ENCODE peak calls at places on chromosomes 4 and X, in nine cellular contexts. J is AG20443; I is non-pigmented ciliary epithelial cell; Z is activated CD4-positive, alpha-beta T cell treated with anti-CD3 and anti-CD28 coated beads, Interleukin-2, amount 10 ng/mL, durations not matched to agents 7 days and 5 days; C is OCI-LY7; R is dorsolateral prefrontal cortex; S is caudate nucleus; W is skeletal muscle cell; K is amniotic epithelial cell. G is an unnamed sample.

GRCh38 chr4:93029774-93030173 is 726.0 kb downstream of the GRID2 start:
- DNase-seq in R (no peak), J (no peak), Z (no peak), K (no peak), C (peak; percentile 44), I (no peak), S (no peak), W (peak; percentile 2), G (no peak)

GRCh38 chrX:107940095-107940494 is 42.1 kb downstream of the TEX13B start:
- DNase-seq in R (no peak), Z (no peak), W (no peak), I (no peak), C (no peak), J (no peak), K (peak; percentile 3), S (no peak), G (no peak)

GRCh38 chrX:154712781-154713391 is 38.0 kb downstream of the GAB3 start:
- DNase-seq in R (no peak), K (peak; percentile 86), J (peak; percentile 46), C (no peak), Z (peak; percentile 62), S (no peak), I (no peak), W (no peak), G (no peak)

GRCh38 chrX:20116575-20117240 is at the start of gene MAP7D2:
- DNase-seq in I (no peak), Z (no peak), J (peak; percentile 20), W (no peak), K (no peak), S (peak; percentile 4), R (no peak), C (no peak), G (no peak)

GRCh38 chr4:17206829-17207773 is 304.8 kb downstream of the QDPR start:
- DNase-seq in S (no peak), R (no peak), Z (no peak), J (no peak), W (no peak), I (no peak), C (peak; percentile 35), K (no peak), G (no peak)

GRCh38 chr4:163901305-163901704 is 406.8 kb downstream of the TMA16 start:
- DNase-seq in R (no peak), J (no peak), W (no peak), S (no peak), K (no peak), Z (no peak), I (no peak), C (no peak), G (no peak)

GRCh38 chr4:105709081-105709450 is 482 bp downstream of the GSTCD start:
- DNase-seq in C (peak; percentile 27), K (no peak), R (no peak), Z (peak; percentile 25), W (no peak), J (no peak), I (no peak), S (no peak), G (no peak)

GRCh38 chr4:174873931-174874330 is 44.2 kb upstream of the ADAM29 start:
- DNase-seq in R (no peak), J (no peak), W (no peak), K (no peak), Z (no peak), S (no peak), I (no peak), C (peak; percentile 85), G (no peak)

GRCh38 chrX:108304210-108304609 is 134.0 kb downstream of the COL4A6 start:
- DNase-seq in Z (no peak), C (peak; percentile 5), I (no peak), J (no peak), S (no peak), K (peak; percentile 81), R (no peak), W (no peak), G (no peak)

GRCh38 chrX:118116308-118117068 is at the start of gene KLHL13:
- DNase-seq in I (no peak), C (no peak), Z (peak; percentile 6), R (peak; percentile 20), K (no peak), S (peak; percentile 10), W (no peak), J (peak; percentile 81), G (no peak)

GRCh38 chrX:120790552-120790951 is 85.1 kb downstream of the CT47B1 start:
- DNase-seq in S (no peak), J (no peak), I (no peak), C (no peak), W (no peak), K (peak; percentile 25), R (no peak), Z (no peak), G (no peak)

GRCh38 chr4:7530932-7531639 is 96.4 kb upstream of the PSAPL1 start:
- DNase-seq in J (no peak), W (no peak), I (no peak), Z (no peak), R (no peak), K (no peak), C (no peak), S (no peak), G (no peak)

GRCh38 chr4:112978691-112979472 is 70.6 kb upstream of the ANK2 start:
- DNase-seq in W (peak; percentile 20), I (no peak), K (peak; percentile 8), Z (no peak), R (no peak), C (no peak), J (no peak), S (no peak), G (no peak)

GRCh38 chr4:79865253-79865652 is 207.8 kb downstream of the ANTXR2 start:
- DNase-seq in J (peak; percentile 42), R (no peak), W (peak; percentile 44), K (peak; percentile 26), S (no peak), I (peak; percentile 59), Z (no peak), C (no peak), G (no peak)

GRCh38 chr4:126977306-126977705 is 655.5 kb upstream of the INTU start:
- DNase-seq in R (no peak), I (no peak), S (no peak), K (no peak), W (no peak), Z (no peak), J (peak; percentile 23), C (no peak), G (no peak)

GRCh38 chr4:87919951-87920350 is 55.6 kb upstream of the SPP1 start:
- DNase-seq in W (no peak), K (no peak), J (no peak), S (no peak), Z (no peak), I (no peak), C (no peak), R (no peak), G (no peak)

GRCh38 chr4:188854451-188854850 is 715.2 kb downstream of the TRIML1 start:
- DNase-seq in C (no peak), W (no peak), K (no peak), Z (no peak), R (no peak), J (no peak), I (no peak), S (no peak), G (no peak)

GRCh38 chr4:100894339-100894870 is 376.6 kb upstream of the EMCN start:
- DNase-seq in I (no peak), W (no peak), Z (no peak), K (no peak), S (no peak), C (no peak), R (no peak), J (no peak), G (no peak)

GRCh38 chr4:74039065-74039763 is 725 bp upstream of the CXCL3 start:
- DNase-seq in S (no peak), W (no peak), K (peak; percentile 26), Z (no peak), C (no peak), R (no peak), J (no peak), I (no peak), G (no peak)

GRCh38 chr4:78059524-78059889 is 2.4 kb downstream of the FRAS1 start:
- DNase-seq in C (peak; percentile 50), S (no peak), I (peak; percentile 68), J (peak; percentile 82), R (no peak), Z (peak; percentile 23), K (peak; percentile 73), W (peak; percentile 40), G (no peak)

GRCh38 chr4:78057135-78057599 is at the start of gene FRAS1:
- DNase-seq in J (peak; percentile 57), K (no peak), Z (peak; percentile 12), W (no peak), S (peak; percentile 44), I (no peak), R (no peak), C (peak; percentile 72), G (no peak)

GRCh38 chrX:154403858-154404257 is 5.2 kb downstream of the DNASE1L1 start:
- DNase-seq in J (no peak), R (no peak), K (no peak), I (no peak), C (no peak), Z (no peak), S (no peak), W (no peak), G (no peak)

GRCh38 chr4:185726931-185727330 is 85.1 kb downstream of the SORBS2 start:
- DNase-seq in Z (no peak), W (peak; percentile 62), R (no peak), C (no peak), J (peak; percentile 38), I (no peak), S (no peak), K (peak; percentile 43), G (no peak)

GRCh38 chrX:74450803-74451449 is 29.6 kb downstream of the SLC16A2 start:
- DNase-seq in W (peak; percentile 71), C (no peak), S (no peak), R (no peak), K (peak; percentile 95), I (peak; percentile 85), Z (no peak), J (peak; percentile 73), G (no peak)

GRCh38 chr4:145785391-145786008 is 105.6 kb downstream of the C4orf51 start:
- DNase-seq in W (no peak), C (no peak), S (no peak), K (no peak), J (peak; percentile 18), I (no peak), Z (no peak), R (no peak), G (no peak)

GRCh38 chr4:187309456-187309855 is 585.8 kb upstream of the FAT1 start:
- DNase-seq in R (no peak), C (no peak), I (no peak), W (no peak), S (no peak), Z (no peak), J (no peak), K (peak; percentile 51), G (no peak)

GRCh38 chrX:154044045-154044444 is 24.3 kb upstream of the IRAK1 start:
- DNase-seq in S (no peak), Z (no peak), W (no peak), J (no peak), R (no peak), K (no peak), C (no peak), I (no peak), G (no peak)

GRCh38 chrX:8044861-8045434 is 117.7 kb upstream of the PNPLA4 start:
- DNase-seq in W (no peak), S (no peak), R (no peak), J (no peak), I (no peak), K (peak; percentile 63), Z (no peak), C (no peak), G (no peak)

GRCh38 chr4:2598661-2599654 is 62.5 kb downstream of the FAM193A start:
- DNase-seq in J (no peak), I (no peak), S (no peak), W (no peak), R (no peak), C (peak; percentile 70), K (no peak), Z (peak; percentile 10), G (no peak)

GRCh38 chr4:177367336-177367735 is 57.7 kb downstream of the NEIL3 start:
- DNase-seq in J (peak; percentile 41), K (peak; percentile 72), C (peak; percentile 5), I (no peak), Z (peak; percentile 53), W (no peak), S (no peak), R (no peak), G (no peak)

GRCh38 chr4:5827108-5828004 is 65.5 kb downstream of the CRMP1 start:
- DNase-seq in I (no peak), R (no peak), J (peak; percentile 78), W (no peak), Z (peak; percentile 8), K (no peak), C (no peak), S (no peak), G (no peak)

G was measured in vagina.